ENCODE peak calls at places on chromosomes 5 and 9, in seven cellular contexts. O is dorsolateral prefrontal cortex; Q is fibroblast of the aortic adventitia; Y is HepG2; T is fibroblast of lung; G is SK-N-SH; L is CD8-positive, alpha-beta T cell. I is an unnamed sample.

GRCh38 chr9:7336356-7337075 is 463.1 kb downstream of the DMAC1 start:
- DNase-seq in O (no peak), Q (no peak), Y (no peak), T (no peak), G (no peak), L (no peak), I (no peak)

GRCh38 chr9:125260564-125260963 is 1.1 kb upstream of the GAPVD1 start:
- DNase-seq in O (no peak), Q (no peak), Y (peak), T (no peak), G (no peak), L (no peak), I (no peak)

GRCh38 chr5:71891856-71892255 is 172.8 kb downstream of the CARTPT start:
- DNase-seq in O (no peak), Q (peak), Y (no peak), T (peak), G (no peak), L (no peak), I (no peak)

GRCh38 chr5:113223315-113223714 is 211.5 kb downstream of the TSSK1B start:
- DNase-seq in O (no peak), Q (no peak), Y (no peak), T (no peak), G (no peak), L (no peak), I (no peak)

GRCh38 chr9:1001838-1002237 is 25.4 kb downstream of the DMRT3 start:
- DNase-seq in O (no peak), Q (no peak), Y (no peak), T (no peak), G (no peak), L (no peak), I (no peak)

GRCh38 chr5:79074641-79075040 is 5.1 kb downstream of the BHMT2 start:
- DNase-seq in O (no peak), Q (peak), Y (peak), T (peak), G (no peak), L (no peak), I (no peak)

GRCh38 chr5:54520438-54520846 is 2.9 kb downstream of the SNX18 start:
- DNase-seq in O (no peak), Q (peak), Y (no peak), T (peak), G (no peak), L (no peak), I (no peak)

GRCh38 chr9:89955144-89955543 is 350.3 kb downstream of the GADD45G start:
- DNase-seq in O (no peak), Q (no peak), Y (no peak), T (no peak), G (no peak), L (no peak), I (no peak)

GRCh38 chr5:113249216-113249615 is 185.6 kb downstream of the TSSK1B start:
- DNase-seq in O (no peak), Q (peak), Y (no peak), T (no peak), G (no peak), L (no peak), I (no peak)

GRCh38 chr9:137451976-137452760 is 7.0 kb downstream of the NSMF start:
- DNase-seq in O (no peak), Q (no peak), Y (no peak), T (no peak), G (no peak), L (peak), I (no peak)

GRCh38 chr9:70117835-70118319 is 74.2 kb downstream of the MAMDC2 start:
- DNase-seq in O (no peak), Q (peak), Y (peak), T (peak), G (no peak), L (no peak), I (no peak)

GRCh38 chr9:37220971-37221370 is 100.6 kb downstream of the ZCCHC7 start:
- DNase-seq in O (no peak), Q (peak), Y (no peak), T (peak), G (no peak), L (no peak), I (no peak)

GRCh38 chr5:37900692-37901091 is 60.9 kb upstream of the GDNF start:
- DNase-seq in O (no peak), Q (peak), Y (peak), T (peak), G (peak), L (no peak), I (no peak)

GRCh38 chr5:168417731-168418429 is 68.4 kb upstream of the RARS1 start:
- DNase-seq in O (no peak), Q (no peak), Y (no peak), T (peak), G (no peak), L (no peak), I (no peak)

GRCh38 chr9:114936566-114936965 is 6.2 kb upstream of the TNFSF8 start:
- DNase-seq in O (no peak), Q (no peak), Y (no peak), T (no peak), G (no peak), L (no peak), I (no peak)

GRCh38 chr9:23590601-23591000 is 235.4 kb downstream of the ELAVL2 start:
- DNase-seq in O (no peak), Q (no peak), Y (no peak), T (no peak), G (no peak), L (no peak), I (no peak)

GRCh38 chr5:113299591-113299990 is 135.2 kb downstream of the TSSK1B start:
- DNase-seq in O (no peak), Q (no peak), Y (no peak), T (no peak), G (no peak), L (no peak), I (no peak)

GRCh38 chr5:38807570-38808461 is 38.0 kb upstream of the OSMR start:
- DNase-seq in O (no peak), Q (peak), Y (no peak), T (peak), G (no peak), L (no peak), I (no peak)

GRCh38 chr9:134962065-134962997 is 44.6 kb upstream of the FCN1 start:
- DNase-seq in O (no peak), Q (no peak), Y (no peak), T (no peak), G (no peak), L (no peak), I (no peak)

GRCh38 chr5:52692039-52692438 is 95.7 kb upstream of the ITGA1 start:
- DNase-seq in O (no peak), Q (peak), Y (no peak), T (peak), G (no peak), L (no peak), I (no peak)

GRCh38 chr9:81108391-81108790 is 581.0 kb downstream of the TLE1 start:
- DNase-seq in O (no peak), Q (no peak), Y (no peak), T (peak), G (no peak), L (no peak), I (no peak)

GRCh38 chr9:4097991-4098390 is 201.9 kb downstream of the GLIS3 start:
- DNase-seq in O (no peak), Q (no peak), Y (no peak), T (no peak), G (no peak), L (no peak), I (no peak)

GRCh38 chr9:15211160-15211993 is 95.6 kb downstream of the TTC39B start:
- DNase-seq in O (no peak), Q (peak), Y (peak), T (peak), G (peak), L (peak), I (peak)

GRCh38 chr5:37580106-37580505 is 201.0 kb downstream of the WDR70 start:
- DNase-seq in O (no peak), Q (no peak), Y (no peak), T (no peak), G (no peak), L (no peak), I (peak)

GRCh38 chr5:37696190-37697021 is 143.4 kb downstream of the GDNF start:
- DNase-seq in O (no peak), Q (peak), Y (peak), T (peak), G (no peak), L (no peak), I (no peak)

GRCh38 chr9:82706781-82707180 is 356.2 kb downstream of the RASEF start:
- DNase-seq in O (no peak), Q (no peak), Y (no peak), T (peak), G (no peak), L (no peak), I (no peak)

GRCh38 chr5:61570767-61571166 is 238.7 kb downstream of the ZSWIM6 start:
- DNase-seq in O (no peak), Q (no peak), Y (no peak), T (no peak), G (no peak), L (no peak), I (no peak)

GRCh38 chr5:88269222-88269771 is 652 bp upstream of the TMEM161B start:
- DNase-seq in O (no peak), Q (peak), Y (peak), T (peak), G (peak), L (peak), I (no peak)

GRCh38 chr5:3654515-3654914 is 58.9 kb downstream of the IRX1 start:
- DNase-seq in O (no peak), Q (no peak), Y (no peak), T (no peak), G (no peak), L (no peak), I (no peak)

GRCh38 chr5:139272471-139273321 is 20.8 kb upstream of the MATR3 start:
- DNase-seq in O (no peak), Q (peak), Y (peak), T (peak), G (no peak), L (peak), I (no peak)

GRCh38 chr9:128082173-128082572 is 14.1 kb downstream of the SLC25A25 start:
- DNase-seq in O (no peak), Q (no peak), Y (no peak), T (peak), G (no peak), L (no peak), I (no peak)

GRCh38 chr5:75509956-75510355 is 1.5 kb downstream of the CERT1 start:
- DNase-seq in O (no peak), Q (peak), Y (peak), T (peak), G (peak), L (no peak), I (no peak)

GRCh38 chr9:72560086-72560485 is 38.7 kb downstream of the TMC1 start:
- DNase-seq in O (no peak), Q (no peak), Y (no peak), T (no peak), G (no peak), L (no peak), I (no peak)

GRCh38 chr9:69324549-69325401 is at the start of gene ENTREP1:
- DNase-seq in O (no peak), Q (peak), Y (no peak), T (peak), G (peak), L (no peak), I (no peak)

GRCh38 chr5:158776681-158777080 is 323.0 kb downstream of the EBF1 start:
- DNase-seq in O (no peak), Q (no peak), Y (no peak), T (no peak), G (no peak), L (no peak), I (no peak)

GRCh38 chr9:4299006-4299795 is 667 bp downstream of the GLIS3 start:
- DNase-seq in O (no peak), Q (peak), Y (no peak), T (peak), G (peak), L (peak), I (no peak)

GRCh38 chr5:133285583-133286021 is 233.8 kb downstream of the HSPA4 start:
- DNase-seq in O (no peak), Q (peak), Y (no peak), T (peak), G (no peak), L (no peak), I (no peak)

GRCh38 chr9:126705767-126706697 is 92.3 kb downstream of the LMX1B start:
- DNase-seq in O (no peak), Q (peak), Y (peak), T (no peak), G (peak), L (peak), I (no peak)

DNA sequence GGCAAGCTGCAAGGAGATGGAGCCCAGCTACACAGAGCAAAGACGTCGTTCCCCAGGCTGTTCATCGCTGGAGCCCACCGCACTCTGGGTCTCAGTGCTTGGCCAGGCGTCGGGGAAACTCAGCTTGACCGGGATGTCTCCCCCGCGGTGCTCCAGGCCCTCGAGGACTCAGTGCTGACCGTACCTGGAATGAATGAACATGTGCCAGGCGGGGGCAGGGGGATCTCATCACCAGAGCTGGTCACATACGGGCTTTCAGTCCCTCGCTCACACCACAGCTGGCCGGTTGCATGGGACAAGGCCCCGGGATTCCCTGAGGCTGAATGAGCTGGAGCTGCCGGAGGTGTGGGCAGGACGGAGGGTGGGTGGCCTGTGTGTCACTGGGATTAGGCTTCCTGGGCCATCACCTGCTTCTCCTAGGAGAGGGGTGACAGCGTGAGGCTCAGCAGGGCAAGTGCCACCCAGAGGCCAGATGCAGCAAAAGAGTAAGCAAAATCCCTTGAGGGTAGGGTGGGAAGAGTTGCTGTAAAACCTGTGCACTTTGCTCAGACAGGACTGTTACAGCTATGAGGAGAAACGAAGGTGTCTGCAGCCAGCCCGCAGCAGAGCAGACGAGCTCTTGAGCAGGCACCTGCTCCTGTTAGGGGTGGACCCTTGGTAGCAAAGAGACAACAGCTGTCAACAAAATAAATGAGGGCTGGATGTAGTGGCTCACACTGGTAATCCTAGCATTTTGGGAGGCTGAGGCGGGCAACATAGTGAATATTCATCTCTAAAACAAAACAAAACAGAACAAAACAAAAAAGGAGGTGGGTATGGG is 70.7 kb upstream of the RAPGEF1 start:
- DNase-seq in O (no peak), Q (no peak), Y (no peak), T (no peak), G (no peak), L (no peak), I (no peak)
- TF ChIP-seq CTCF in O (no peak), Q (no peak), Y (no peak), T (no peak), G (no peak), L (no peak), I (no peak)

DNA sequence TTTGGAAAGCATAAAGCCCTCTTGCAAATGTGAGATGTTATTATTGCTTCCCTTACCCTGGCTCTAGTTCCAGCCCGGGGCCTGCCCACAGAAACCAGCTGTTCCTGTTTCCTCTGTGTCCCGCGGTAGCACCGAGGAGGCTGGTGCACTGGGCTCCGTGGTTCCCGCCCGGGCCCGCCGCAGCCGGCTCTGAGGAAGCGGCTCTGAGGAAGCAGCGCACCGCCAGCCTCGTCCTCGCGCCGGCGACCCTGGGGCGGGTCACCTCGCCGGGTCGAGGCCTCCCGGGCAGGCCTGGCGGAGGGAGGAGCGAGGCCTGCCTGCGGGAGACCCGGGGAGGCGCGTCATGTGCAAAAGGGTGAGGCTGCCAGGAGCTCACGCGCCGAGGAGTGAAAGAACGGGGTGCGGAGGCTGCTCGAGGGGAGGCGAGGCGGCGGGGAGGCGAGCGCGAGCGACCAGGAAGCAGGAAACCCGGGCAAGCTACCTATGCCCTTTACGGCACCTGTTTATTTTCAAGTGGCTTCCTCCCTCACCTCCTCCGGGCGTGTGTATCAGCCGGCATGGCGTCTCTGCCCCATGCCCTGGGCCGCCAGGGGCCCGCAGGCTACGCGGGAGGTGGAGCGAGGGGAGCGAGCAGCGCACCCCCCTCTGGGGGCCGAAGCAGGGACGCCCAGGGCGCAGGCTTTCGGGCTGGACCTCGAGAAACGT is 61.3 kb upstream of the MEGF10 start:
- DNase-seq in O (no peak), Q (peak), Y (no peak), T (peak), G (peak), L (peak), I (no peak)
- TF ChIP-seq CTCF in O (no peak), Q (peak), Y (no peak), T (peak), G (no peak), L (no peak), I (peak)

GRCh38 chr5:34684980-34685352 is 28.8 kb downstream of the RAI14 start:
- DNase-seq in O (no peak), Q (no peak), Y (no peak), T (no peak), G (no peak), L (no peak), I (no peak)

GRCh38 chr5:34686762-34687268 is 30.7 kb downstream of the RAI14 start:
- DNase-seq in O (no peak), Q (peak), Y (peak), T (peak), G (no peak), L (no peak), I (peak)

GRCh38 chr5:34685485-34686197 is 29.5 kb downstream of the RAI14 start:
- DNase-seq in O (no peak), Q (peak), Y (peak), T (peak), G (no peak), L (no peak), I (no peak)

GRCh38 chr5:34682926-34683623 is 26.9 kb downstream of the RAI14 start:
- DNase-seq in O (no peak), Q (peak), Y (peak), T (peak), G (no peak), L (no peak), I (no peak)

DNA sequence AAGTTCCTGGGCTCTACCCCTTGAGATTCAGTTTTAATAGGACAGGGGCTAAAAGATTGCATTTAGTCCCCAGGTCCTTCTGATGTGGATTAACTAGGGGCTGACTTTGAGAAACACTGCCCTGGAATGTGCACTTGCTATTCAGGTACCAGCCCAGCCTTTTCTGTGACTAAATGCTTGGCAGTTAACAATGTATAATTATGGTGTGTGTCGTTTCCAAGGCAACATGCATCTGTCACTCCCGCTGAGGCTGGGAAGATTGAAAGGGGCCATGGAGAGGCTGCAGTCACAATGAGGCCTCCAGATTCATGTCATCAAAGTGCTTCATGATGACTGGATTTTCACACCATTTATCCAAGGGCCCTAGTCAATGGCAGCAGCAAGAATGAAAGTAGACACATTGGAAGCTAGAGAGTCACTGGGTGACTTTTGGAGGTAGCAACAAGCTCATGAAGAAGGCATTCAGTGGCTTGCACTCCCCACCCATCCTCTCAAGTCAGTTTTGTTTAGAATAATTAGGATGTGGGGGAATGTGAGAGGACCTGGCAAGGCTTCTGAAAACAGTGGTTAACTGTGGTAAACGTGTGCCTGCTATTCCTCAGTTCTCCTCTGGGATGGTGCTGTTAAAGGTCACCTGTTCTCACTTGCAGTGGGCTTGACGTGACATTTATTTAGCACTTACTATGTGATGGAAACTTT is 28.3 kb downstream of the RAI14 start:
- DNase-seq in O (no peak), Q (no peak), Y (peak), T (peak), G (peak), L (no peak), I (no peak)
- TF ChIP-seq CTCF in O (no peak), Q (no peak), Y (no peak), T (no peak), G (peak), L (no peak), I (no peak)

DNA sequence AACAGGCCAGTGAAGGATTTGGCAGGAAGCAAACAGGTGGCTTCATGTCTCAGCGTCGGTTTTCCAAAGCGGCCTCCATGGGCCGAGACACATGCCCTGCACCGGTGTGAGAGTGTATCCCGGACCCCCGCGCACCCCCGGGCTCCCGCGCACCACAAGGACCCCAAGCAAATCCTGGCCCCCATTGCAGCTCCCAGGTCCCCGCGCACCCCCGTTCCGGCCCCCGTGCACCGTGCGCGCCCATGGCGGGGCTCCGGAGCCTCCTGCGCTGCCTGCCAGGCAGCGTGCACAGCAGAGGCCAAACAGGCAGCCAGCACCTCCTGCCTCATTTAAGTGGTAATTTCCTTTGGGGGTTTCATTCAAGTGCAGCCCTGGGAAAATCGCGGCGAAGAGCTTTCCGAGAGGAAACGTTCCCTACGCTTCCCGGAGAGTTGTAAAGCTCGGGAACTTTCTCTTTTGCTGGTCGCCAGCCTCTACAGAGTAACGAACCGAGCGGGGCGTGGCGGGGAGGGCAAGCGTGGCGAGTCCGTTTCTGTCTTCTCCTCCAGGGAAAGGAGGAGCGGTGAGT is 145.5 kb upstream of the SLC24A2 start:
- DNase-seq in O (no peak), Q (peak), Y (no peak), T (peak), G (no peak), L (no peak), I (no peak)
- TF ChIP-seq CTCF in O (no peak), Q (peak), Y (no peak), T (no peak), G (no peak), L (no peak), I (peak)